ENCODE peak calls at places on chromosome 5, in nine cellular contexts. C is nephron progenitor cell, Q is OCI-LY7, L is tibial nerve, W is foreskin fibroblast, K is glutamatergic neuron, E is uterus, Y is IMR-90, O is spleen. J is an unnamed sample.

GRCh38 chr5:171907731-171908343 is 98.6 kb downstream of the FBXW11 start:
- DNase-seq in Y (peak; percentile 72), E (peak; percentile 51), K (peak; percentile 46), O (no peak), L (no peak), C (peak; percentile 57), W (peak; percentile 52), Q (peak; percentile 68), J (peak; percentile 28)

GRCh38 chr5:74953961-74954720 is 88.0 kb upstream of the FAM169A start:
- DNase-seq in K (no peak), L (no peak), Q (no peak), E (no peak), C (no peak), W (peak; percentile 54), O (no peak), Y (peak; percentile 77), J (no peak)

GRCh38 chr5:78889759-78890158 is 95.4 kb downstream of the ARSB start:
- DNase-seq in O (no peak), Y (peak; percentile 88), C (no peak), W (peak; percentile 71), K (no peak), E (no peak), Q (no peak), L (no peak), J (no peak)

GRCh38 chr5:142281012-142281374 is 43.8 kb downstream of the SPRY4 start:
- DNase-seq in Y (no peak), W (no peak), C (no peak), L (no peak), E (peak; percentile 28), O (no peak), Q (no peak), K (no peak), J (no peak)

GRCh38 chr5:76134646-76135045 is 51.5 kb downstream of the SV2C start:
- DNase-seq in L (no peak), O (no peak), E (no peak), K (no peak), Q (no peak), Y (no peak), W (no peak), C (no peak), J (no peak)

GRCh38 chr5:171906171-171906570 is 100.3 kb downstream of the FBXW11 start:
- DNase-seq in O (no peak), Q (no peak), E (no peak), Y (no peak), L (no peak), C (no peak), W (no peak), K (no peak), J (no peak)

GRCh38 chr5:80834710-80835109 is 125.5 kb upstream of the RASGRF2 start:
- DNase-seq in L (no peak), Y (no peak), W (no peak), C (no peak), K (no peak), O (no peak), Q (no peak), E (no peak), J (no peak)

GRCh38 chr5:134432677-134433359 is 21.1 kb upstream of the CDKN2AIPNL start:
- DNase-seq in K (no peak), Y (peak; percentile 67), O (peak; percentile 34), C (no peak), E (no peak), Q (no peak), W (no peak), L (no peak), J (no peak)

GRCh38 chr5:89342106-89342876 is 459.3 kb upstream of the MEF2C start:
- DNase-seq in C (no peak), W (peak; percentile 86), E (no peak), O (no peak), L (no peak), K (no peak), Q (no peak), Y (peak; percentile 86), J (peak; percentile 10)

GRCh38 chr5:132928008-132928407 is 35.4 kb downstream of the AFF4 start:
- DNase-seq in K (no peak), Q (no peak), E (no peak), L (no peak), C (no peak), W (no peak), Y (no peak), O (no peak), J (no peak)

GRCh38 chr5:99083197-99083596 is 154.4 kb upstream of the CHD1 start:
- DNase-seq in E (no peak), O (no peak), C (no peak), Y (no peak), L (no peak), W (no peak), Q (no peak), K (no peak), J (no peak)

GRCh38 chr5:171420429-171421231 is 1.2 kb downstream of the FGF18 start:
- DNase-seq in E (peak; percentile 79), C (peak; percentile 35), Q (no peak), W (peak; percentile 82), O (peak; percentile 69), L (peak; percentile 69), K (peak; percentile 48), Y (peak; percentile 89), J (no peak)

GRCh38 chr5:125870271-125870670 is 552.9 kb upstream of the GRAMD2B start:
- DNase-seq in Q (no peak), E (no peak), Y (peak; percentile 1), C (no peak), K (no peak), L (no peak), O (no peak), W (peak; percentile 86), J (no peak)

GRCh38 chr5:176781638-176782570 is 28.5 kb upstream of the UNC5A start:
- DNase-seq in W (no peak), Q (no peak), L (no peak), E (no peak), C (no peak), K (no peak), Y (no peak), O (peak; percentile 31), J (no peak)

GRCh38 chr5:101678494-101679193 is 617.4 kb downstream of the SLCO4C1 start:
- DNase-seq in L (peak; percentile 60), Q (peak; percentile 46), W (peak; percentile 13), C (peak; percentile 84), Y (peak; percentile 47), K (peak; percentile 83), O (no peak), E (peak; percentile 17), J (peak; percentile 26)

GRCh38 chr5:92927291-92927778 is 653.7 kb downstream of the NR2F1-AS1 start:
- DNase-seq in O (no peak), Q (no peak), Y (no peak), K (no peak), L (no peak), C (peak; percentile 8), E (no peak), W (peak; percentile 16), J (no peak)

GRCh38 chr5:81251922-81252321 is 18.8 kb downstream of the CKMT2 start:
- DNase-seq in Y (no peak), O (no peak), L (no peak), W (no peak), E (no peak), K (no peak), Q (no peak), C (no peak), J (no peak)

GRCh38 chr5:34516686-34517085 is 139.4 kb upstream of the RAI14 start:
- DNase-seq in O (no peak), W (no peak), Y (no peak), K (no peak), E (no peak), C (no peak), Q (no peak), L (no peak), J (no peak)

DNA sequence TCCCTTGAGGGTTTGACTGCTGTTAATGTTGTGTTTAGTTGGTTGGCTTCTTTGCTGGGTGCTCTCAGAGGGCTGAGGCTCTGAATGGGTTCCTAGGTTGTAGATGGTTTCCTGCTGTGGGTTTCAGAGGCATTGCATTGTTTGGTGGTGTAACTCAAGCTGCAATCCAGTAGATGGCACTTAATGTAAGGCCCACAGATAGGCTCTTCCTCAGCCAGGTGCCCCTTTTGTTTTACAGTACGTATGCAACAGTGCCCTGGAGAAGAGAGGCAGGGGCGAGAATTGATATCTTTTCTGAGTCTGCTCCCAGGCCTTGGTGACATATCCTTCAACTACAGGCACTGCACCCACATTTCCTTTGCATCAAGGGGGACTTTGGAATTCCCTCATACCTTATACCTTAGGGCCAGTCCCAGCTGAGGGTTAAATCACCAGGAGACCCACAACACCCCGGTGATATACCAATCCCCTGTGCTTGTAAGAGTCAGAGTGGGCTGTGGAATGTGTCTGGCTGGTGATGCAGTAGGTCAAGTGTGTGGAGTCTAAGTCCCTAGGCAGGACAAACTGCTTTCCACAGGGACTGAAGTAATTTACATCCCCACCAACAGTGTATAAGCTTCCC is 7.0 kb upstream of the UGT3A2 start:
- DNase-seq in W (no peak), C (no peak), O (no peak), Q (peak; percentile 73), Y (no peak), K (no peak), E (no peak), L (no peak), J (peak; percentile 12)
- TF ChIP-seq CTCF in W (no peak), C (no peak), O (no peak), Q (peak; percentile 78), Y (peak; percentile 4), K (no peak), E (no peak), L (no peak), J (peak; percentile 24)

DNA sequence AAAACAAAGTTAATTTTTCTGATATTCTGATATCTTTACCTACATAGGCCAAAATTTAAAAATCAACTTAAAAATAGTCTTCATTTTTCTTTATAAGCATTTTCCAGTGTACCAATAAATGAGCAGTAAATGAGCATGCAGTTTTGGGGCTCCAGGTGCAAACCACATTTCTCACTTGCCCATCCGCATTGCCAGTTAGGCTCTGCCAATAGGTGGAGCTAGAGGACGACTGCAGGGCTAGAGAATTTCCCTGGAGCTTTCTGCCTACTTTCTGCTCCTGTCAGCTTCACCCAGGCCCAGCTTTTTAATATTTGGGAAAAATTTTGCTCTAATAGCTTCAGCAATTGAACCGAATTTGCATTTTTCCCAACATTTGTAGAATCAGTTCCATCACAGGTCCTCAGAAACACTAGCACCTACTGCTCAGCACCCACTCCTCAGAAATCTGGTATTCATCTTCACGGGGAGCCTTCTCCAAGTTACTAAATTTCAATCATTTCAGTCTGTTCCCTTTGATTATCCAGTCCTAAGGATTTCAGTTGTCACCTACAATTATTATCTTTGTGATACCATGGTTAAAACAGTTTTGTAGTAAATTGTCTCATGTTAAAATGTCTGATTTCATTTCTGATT is 104.8 kb upstream of the FAM174A start:
- DNase-seq in E (peak; percentile 12), C (peak; percentile 54), W (no peak), K (peak; percentile 70), L (peak; percentile 14), O (no peak), Q (peak; percentile 53), Y (peak; percentile 30), J (peak; percentile 43)
- TF ChIP-seq CTCF in E (peak; percentile 29), C (peak; percentile 83), W (peak; percentile 98), K (peak; percentile 80), L (peak; percentile 85), O (peak; percentile 59), Q (peak; percentile 93), Y (peak; percentile 84), J (peak; percentile 87)

GRCh38 chr5:28450997-28451396 is 1412.6 kb upstream of the CDH9 start:
- DNase-seq in C (no peak), L (no peak), E (no peak), K (no peak), Q (no peak), O (no peak), W (no peak), Y (no peak), J (no peak)
- TF ChIP-seq CTCF in C (no peak), L (no peak), E (no peak), K (no peak), Q (no peak), O (no peak), W (no peak), Y (no peak), J (no peak)

GRCh38 chr5:151683444-151683843 is 3.3 kb downstream of the SPARC start:
- DNase-seq in O (no peak), C (no peak), Y (no peak), Q (no peak), E (no peak), K (no peak), W (no peak), L (no peak), J (no peak)
- TF ChIP-seq CTCF in O (no peak), C (no peak), Y (no peak), Q (no peak), E (no peak), K (no peak), W (no peak), L (no peak), J (no peak)

J was measured in GM20000.